ENCODE peak calls at places on chromosome X, in seven cellular contexts. R is IMR-90, G is mesendoderm, T is H9, M is neuronal stem cell, X is mesenchymal stem cell, Q is H1. J is an unnamed sample.

GRCh38 chrX:3690140-3690539 is 23.3 kb downstream of the PRKX start:
- DNase-seq in X (no peak), Q (no peak), R (peak; percentile 15), M (no peak), G (no peak), T (no peak), J (no peak)

GRCh38 chrX:106323357-106323756 is 155.3 kb downstream of the PWWP3B start:
- DNase-seq in G (no peak), M (no peak), X (no peak), Q (no peak), R (no peak), T (no peak), J (no peak)

GRCh38 chrX:80879916-80880315 is 70.2 kb upstream of the BRWD3 start:
- DNase-seq in G (peak; percentile 1), Q (no peak), M (no peak), T (no peak), X (no peak), R (peak; percentile 5), J (peak; percentile 19)

GRCh38 chrX:50680990-50681389 is 133.0 kb downstream of the SHROOM4 start:
- DNase-seq in M (no peak), R (no peak), Q (no peak), G (no peak), T (no peak), X (no peak), J (no peak)

GRCh38 chrX:72006461-72006860 is 95.8 kb downstream of the NHSL2 start:
- DNase-seq in T (peak; percentile 14), Q (no peak), G (no peak), M (no peak), R (no peak), X (no peak), J (no peak)

GRCh38 chrX:108736509-108737479 is at the start of gene IRS4:
- DNase-seq in G (peak; percentile 96), M (peak; percentile 90), R (no peak), T (peak; percentile 98), Q (peak; percentile 78), X (peak; percentile 11), J (peak; percentile 47)

GRCh38 chrX:72254835-72255234 is 16.0 kb upstream of the ERCC6L start:
- DNase-seq in R (no peak), T (no peak), X (no peak), M (no peak), G (no peak), Q (no peak), J (no peak)

GRCh38 chrX:46573331-46573895 is at the start of gene CHST7:
- DNase-seq in Q (no peak), G (peak; percentile 78), R (peak; percentile 52), M (peak; percentile 54), X (peak; percentile 77), T (peak; percentile 78), J (peak; percentile 37)

GRCh38 chrX:136209016-136209738 is 42.0 kb downstream of the MAP7D3 start:
- DNase-seq in R (peak; percentile 56), T (peak; percentile 47), Q (no peak), X (peak; percentile 62), M (no peak), G (peak; percentile 54), J (peak; percentile 65)

GRCh38 chrX:140715787-140716186 is 6.2 kb downstream of the LINC00632 start:
- DNase-seq in T (no peak), X (peak; percentile 91), Q (no peak), M (no peak), G (no peak), R (peak; percentile 54), J (no peak)

GRCh38 chrX:55524487-55524886 is 34.8 kb upstream of the USP51 start:
- DNase-seq in Q (no peak), G (peak; percentile 0), M (no peak), T (no peak), R (peak; percentile 3), X (no peak), J (no peak)

GRCh38 chrX:84187501-84188319 is at the start of gene RPS6KA6:
- DNase-seq in R (peak; percentile 22), M (peak; percentile 49), X (peak; percentile 40), T (peak; percentile 39), Q (no peak), G (peak; percentile 57), J (peak; percentile 38)

GRCh38 chrX:150060406-150060805 is 122.1 kb upstream of the EOLA2 start:
- DNase-seq in Q (no peak), T (no peak), R (peak; percentile 76), M (no peak), G (no peak), X (peak; percentile 49), J (no peak)

GRCh38 chrX:16633754-16634153 is 16.2 kb upstream of the S100G start:
- DNase-seq in M (no peak), X (peak; percentile 52), Q (no peak), R (peak; percentile 50), G (no peak), T (no peak), J (no peak)

GRCh38 chrX:37348237-37349130 is 680 bp upstream of the PRRG1 start:
- DNase-seq in G (no peak), T (no peak), M (peak; percentile 0), X (peak; percentile 82), Q (no peak), R (peak; percentile 84), J (peak; percentile 38)

GRCh38 chrX:106726485-106727437 is at the start of gene RNF128:
- DNase-seq in M (no peak), Q (peak; percentile 29), G (peak; percentile 80), T (peak; percentile 78), X (peak; percentile 22), R (peak; percentile 26), J (peak; percentile 45)

GRCh38 chrX:7435822-7436221 is 287.9 kb upstream of the PUDP start:
- DNase-seq in X (no peak), T (no peak), G (no peak), Q (no peak), R (no peak), M (no peak), J (peak; percentile 7)

GRCh38 chrX:15947648-15948317 is 93.2 kb upstream of the AP1S2 start:
- DNase-seq in X (peak; percentile 53), M (peak; percentile 3), Q (peak; percentile 33), R (peak; percentile 63), T (peak; percentile 82), G (peak; percentile 91), J (no peak)

GRCh38 chrX:135384161-135384836 is 37.4 kb upstream of the SMIM10L2A start:
- DNase-seq in M (no peak), R (no peak), Q (no peak), X (no peak), G (peak; percentile 62), T (no peak), J (peak; percentile 6)

GRCh38 chrX:16665089-16665488 is 15.1 kb downstream of the S100G start:
- DNase-seq in Q (no peak), X (peak; percentile 60), R (peak; percentile 81), G (no peak), M (no peak), T (no peak), J (no peak)

GRCh38 chrX:121258545-121258944 is 211.1 kb downstream of the GLUD2 start:
- DNase-seq in T (no peak), M (no peak), X (no peak), R (no peak), G (no peak), Q (no peak), J (no peak)

GRCh38 chrX:1384738-1385250 is 7.1 kb downstream of the SLC25A6 start:
- DNase-seq in X (no peak), R (no peak), M (no peak), Q (no peak), G (no peak), T (no peak), J (no peak)

GRCh38 chrX:1385824-1386223 is 6.1 kb downstream of the SLC25A6 start:
- DNase-seq in R (no peak), X (no peak), Q (no peak), T (no peak), M (no peak), G (no peak), J (no peak)

GRCh38 chrX:1386338-1387127 is 5.4 kb downstream of the SLC25A6 start:
- DNase-seq in R (no peak), T (no peak), Q (no peak), M (no peak), X (no peak), G (no peak), J (no peak)

GRCh38 chrX:1387141-1387776 is 4.7 kb downstream of the SLC25A6 start:
- DNase-seq in Q (no peak), G (no peak), M (no peak), R (no peak), X (no peak), T (no peak), J (no peak)

DNA sequence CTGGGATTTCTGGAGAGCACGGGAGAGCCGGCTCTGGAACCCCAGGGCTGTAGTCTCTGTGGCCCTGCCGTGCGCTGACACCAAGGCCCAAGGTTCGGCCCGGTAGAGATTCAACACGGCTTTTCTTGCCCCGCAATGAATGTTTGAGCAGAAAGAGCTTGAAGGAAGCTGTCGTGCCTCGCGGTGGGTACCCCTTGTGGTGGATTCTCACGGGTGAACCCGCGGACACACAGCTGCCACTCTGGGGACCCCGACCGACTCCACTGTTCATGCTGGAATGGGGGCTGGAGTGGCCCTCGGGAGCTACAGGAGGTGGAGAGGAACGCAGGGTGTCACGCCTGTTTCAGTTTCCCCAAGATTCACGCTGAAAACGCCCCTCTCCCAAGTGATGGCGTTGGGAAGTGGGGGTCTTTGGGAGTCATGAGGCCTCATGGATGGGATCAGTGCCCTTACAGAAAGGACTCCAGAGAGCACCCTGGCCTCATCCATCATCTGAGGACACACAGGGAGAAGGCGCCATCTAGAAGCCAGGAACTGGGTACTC is 6.6 kb downstream of the SLC25A6 start:
- DNase-seq in T (no peak), Q (no peak), M (no peak), G (no peak), X (no peak), R (no peak), J (no peak)
- H3K23ac ChIP-seq in T (no peak overlapping the region), Q (no peak overlapping the region), M (no peak overlapping the region), G (no peak overlapping the region), X (no peak overlapping the region), R (no peak overlapping the region), J (no peak overlapping the region)

DNA sequence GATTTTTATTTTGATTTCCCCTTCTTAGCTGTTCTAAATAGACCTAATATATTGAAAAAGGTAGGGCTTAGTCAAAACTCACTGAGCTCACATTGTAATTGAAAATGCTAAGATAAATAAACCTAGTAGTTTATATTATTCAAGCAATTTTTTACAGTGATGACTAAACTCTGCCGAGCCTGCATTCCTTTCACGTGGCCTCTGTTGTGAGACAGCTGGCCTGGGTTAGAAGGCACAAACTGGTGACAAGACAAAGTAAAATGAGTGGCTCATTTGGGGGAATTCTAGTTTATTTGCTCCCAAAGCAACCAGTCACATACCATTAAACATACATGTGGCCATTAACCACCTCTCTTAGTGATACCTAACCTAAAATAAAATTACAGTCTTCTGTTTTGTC is 169.4 kb upstream of the TEX13C start:
- DNase-seq in G (peak; percentile 1), R (peak; percentile 0), X (peak; percentile 8), M (no peak), Q (no peak), T (no peak), J (no peak)
- H3K23ac ChIP-seq in G (no peak overlapping the region), R (no peak overlapping the region), X (no peak overlapping the region), M (no peak overlapping the region), Q (no peak overlapping the region), T (no peak overlapping the region), J (no peak overlapping the region)

GRCh38 chrX:68504237-68504636 is 5.4 kb downstream of the YIPF6 start:
- DNase-seq in G (no peak), M (no peak), Q (no peak), T (no peak), X (peak; percentile 72), R (peak; percentile 93), J (peak; percentile 88)
- H3K23ac ChIP-seq in G (no peak overlapping the region), M (no peak overlapping the region), Q (no peak overlapping the region), T (no peak overlapping the region), X (no peak overlapping the region), R (no peak overlapping the region), J (no peak overlapping the region)

GRCh38 chrX:32185160-32185559 is 1026.2 kb downstream of the DMD start:
- DNase-seq in G (peak; percentile 53), M (no peak), R (no peak), T (no peak), X (no peak), Q (no peak), J (peak; percentile 77)
- H3K23ac ChIP-seq in G (no peak overlapping the region), M (no peak overlapping the region), R (no peak overlapping the region), T (no peak overlapping the region), X (no peak overlapping the region), Q (no peak overlapping the region), J (no peak overlapping the region)